ENCODE peak calls at places on chromosome 18, in six cellular contexts. D is prostate gland; Z is CD8-positive, alpha-beta T cell; E is fibroblast of lung; R is testis; O is thoracic aorta. J is an unnamed sample. For H3K4me1, the result is how much of the 10 kb centered on the place peaks cover.

GRCh38 chr18:57202881-57203280 is 56.0 kb downstream of the BOD1L2 start:
- DNase-seq in D (no peak), Z (no peak), E (no peak), R (no peak), O (no peak), J (no peak)

GRCh38 chr18:54958711-54959625 is at the start of gene CCDC68:
- DNase-seq in D (peak), Z (no peak), E (peak), R (peak), O (no peak), J (no peak)

GRCh38 chr18:73340135-73340934 is 472.5 kb upstream of the NETO1 start:
- DNase-seq in D (no peak), Z (no peak), E (peak), R (no peak), O (no peak), J (peak)

GRCh38 chr18:24197412-24197811 is 58.5 kb downstream of the CABYR start:
- DNase-seq in D (no peak), Z (no peak), E (peak), R (no peak), O (no peak), J (no peak)

GRCh38 chr18:25650201-25650941 is 298.4 kb upstream of the ZNF521 start:
- DNase-seq in D (no peak), Z (no peak), E (peak), R (no peak), O (no peak), J (peak)

GRCh38 chr18:44946529-44947113 is 265.9 kb downstream of the SETBP1 start:
- DNase-seq in D (no peak), Z (no peak), E (no peak), R (no peak), O (no peak), J (no peak)

GRCh38 chr18:48153641-48154481 is 223.4 kb upstream of the SMAD2 start:
- DNase-seq in D (no peak), Z (no peak), E (peak), R (peak), O (no peak), J (no peak)

GRCh38 chr18:50563376-50563775 is 3.5 kb downstream of the MAPK4 start:
- DNase-seq in D (no peak), Z (no peak), E (no peak), R (no peak), O (no peak), J (no peak)

GRCh38 chr18:57027190-57027708 is 119.6 kb upstream of the BOD1L2 start:
- DNase-seq in D (no peak), Z (no peak), E (no peak), R (no peak), O (no peak), J (no peak)

GRCh38 chr18:63131106-63131943 is 188.2 kb downstream of the BCL2 start:
- DNase-seq in D (peak), Z (peak), E (peak), R (peak), O (peak), J (no peak)
- H3K27ac ChIP-seq in D (no peak), Z (no peak), E (no peak), R (no peak), O (peak), J (no peak)

GRCh38 chr18:245282-245847 is 22.5 kb downstream of the THOC1 start:
- DNase-seq in D (no peak), Z (no peak), E (no peak), R (no peak), O (no peak), J (no peak)
- TF ChIP-seq CTCF in D (no peak), Z (no peak), E (no peak), R (no peak), O (no peak), J (no peak)

DNA sequence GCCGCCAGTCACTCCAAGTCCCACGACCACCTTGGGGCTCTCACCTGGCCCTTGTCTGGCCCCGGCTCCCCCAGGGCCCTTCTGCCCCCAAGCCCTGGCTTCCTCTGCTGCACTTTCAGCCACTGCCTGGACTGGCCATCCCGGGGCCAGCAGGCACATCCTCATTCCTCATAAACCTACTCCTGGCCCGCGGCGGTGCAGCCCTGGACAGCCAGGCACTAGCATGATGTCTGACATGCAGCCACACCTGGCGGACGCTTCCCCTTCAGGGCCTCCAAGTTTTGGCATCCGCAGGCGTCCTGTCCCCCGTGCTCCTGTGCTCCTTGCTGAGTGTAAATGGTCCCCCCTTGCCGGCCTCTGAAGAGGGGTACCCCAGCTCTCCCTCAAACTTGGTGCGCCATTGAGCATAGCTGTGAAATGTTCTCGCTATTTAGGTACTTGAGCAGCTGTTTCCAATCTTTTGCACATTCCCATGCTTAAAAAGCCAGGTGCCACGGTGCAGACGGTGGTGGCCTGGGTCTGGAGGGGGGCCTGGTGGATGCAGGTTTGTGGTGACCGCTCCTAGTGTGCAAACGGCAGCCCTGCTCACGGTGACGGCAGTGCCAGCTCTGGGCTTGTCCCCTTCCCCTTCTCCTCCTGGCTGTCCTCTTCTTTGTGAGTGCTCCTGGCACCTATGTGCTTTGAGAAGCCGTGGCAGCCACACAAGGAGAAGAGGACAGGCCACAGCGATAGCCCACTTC is 123.8 kb downstream of the MBP start:
- DNase-seq in D (no peak), Z (no peak), E (no peak), R (peak), O (no peak), J (no peak)
- H3K4me1 ChIP-seq in D (under half), Z (under half), E (under half), R (under half), O (under half), J (under half)

GRCh38 chr18:35577045-35577848 is 4.3 kb upstream of the GALNT1 start:
- DNase-seq in D (no peak), Z (no peak), E (peak), R (no peak), O (no peak), J (no peak)
- H3K27ac ChIP-seq in D (no peak), Z (no peak), E (no peak), R (no peak), O (no peak), J (no peak)

GRCh38 chr18:304887-305529 is 37.2 kb upstream of the THOC1 start:
- DNase-seq in D (no peak), Z (no peak), E (peak), R (no peak), O (no peak), J (no peak)
- TF ChIP-seq CTCF in D (no peak), Z (no peak), E (no peak), R (no peak), O (no peak), J (no peak)

GRCh38 chr18:3340015-3340681 is 78.2 kb downstream of the MYL12B start:
- DNase-seq in D (no peak), Z (no peak), E (peak), R (no peak), O (no peak), J (peak)
- H3K4me1 ChIP-seq in D (under half), Z (under half), E (under half), R (under half), O (under half), J (under half)

J was measured in foreskin keratinocyte.